ENCODE peak calls at places on chromosomes 12 and 14, in ten cellular contexts. K is hepatocyte, R is neural progenitor cell, U is GM23338, G is fibroblast of lung, S is PC-9, Q is GM23248, P is PC-3, H is HepG2, V is endothelial cell of umbilical vein. M is an unnamed sample.

GRCh38 chr12:21837847-21838246 is 63.3 kb upstream of the KCNJ8 start:
- DNase-seq in K (no peak), R (no peak), U (no peak), G (no peak), S (no peak), Q (no peak), P (no peak), H (no peak), V (no peak), M (no peak)

GRCh38 chr12:24244231-24244630 is 294.8 kb upstream of the SOX5 start:
- DNase-seq in K (no peak), R (no peak), U (no peak), G (no peak), S (no peak), Q (no peak), P (no peak), H (no peak), V (no peak), M (no peak)

GRCh38 chr12:107845226-107845979 is 70.9 kb downstream of the ASCL4 start:
- DNase-seq in K (no peak), R (peak), U (peak), G (no peak), S (no peak), Q (no peak), P (no peak), H (no peak), V (no peak), M (no peak)

GRCh38 chr12:27645671-27646070 is 50.6 kb upstream of the REP15 start:
- DNase-seq in K (no peak), R (no peak), U (no peak), G (no peak), S (no peak), Q (no peak), P (no peak), H (no peak), V (peak), M (no peak)

GRCh38 chr12:2101359-2101758 is 48.6 kb downstream of the CACNA1C start:
- DNase-seq in K (no peak), R (no peak), U (no peak), G (no peak), S (no peak), Q (no peak), P (no peak), H (no peak), V (no peak), M (no peak)

GRCh38 chr12:27534060-27534764 is 10.2 kb downstream of the PPFIBP1 start:
- DNase-seq in K (no peak), R (no peak), U (no peak), G (no peak), S (no peak), Q (no peak), P (no peak), H (no peak), V (no peak), M (peak)

GRCh38 chr12:122062832-122063690 is 15.5 kb upstream of the MLXIP start:
- DNase-seq in K (peak), R (no peak), U (no peak), G (peak), S (peak), Q (peak), P (peak), H (peak), V (peak), M (no peak)

GRCh38 chr12:117333331-117334000 is 28.0 kb downstream of the NOS1 start:
- DNase-seq in K (no peak), R (no peak), U (no peak), G (no peak), S (no peak), Q (no peak), P (no peak), H (no peak), V (no peak), M (no peak)

GRCh38 chr12:69368171-69368570 is 8.6 kb downstream of the YEATS4 start:
- DNase-seq in K (no peak), R (no peak), U (no peak), G (no peak), S (no peak), Q (no peak), P (no peak), H (no peak), V (no peak), M (no peak)

GRCh38 chr12:130438243-130438620 is 100.5 kb downstream of the PIWIL1 start:
- DNase-seq in K (no peak), R (no peak), U (no peak), G (no peak), S (no peak), Q (no peak), P (no peak), H (no peak), V (no peak), M (no peak)

GRCh38 chr14:52878469-52878868 is 72.4 kb downstream of the FERMT2 start:
- DNase-seq in K (no peak), R (no peak), U (no peak), G (peak), S (no peak), Q (peak), P (no peak), H (no peak), V (no peak), M (no peak)

GRCh38 chr12:124551268-124552144 is 15.9 kb downstream of the NCOR2 start:
- DNase-seq in K (peak), R (peak), U (peak), G (peak), S (peak), Q (no peak), P (peak), H (no peak), V (no peak), M (no peak)

GRCh38 chr12:15164997-15165659 is 56.1 kb downstream of the RERG start:
- DNase-seq in K (no peak), R (no peak), U (peak), G (peak), S (no peak), Q (no peak), P (no peak), H (no peak), V (no peak), M (no peak)

GRCh38 chr14:97113339-97113738 is 316.2 kb downstream of the VRK1 start:
- DNase-seq in K (no peak), R (no peak), U (no peak), G (no peak), S (no peak), Q (no peak), P (peak), H (no peak), V (no peak), M (no peak)

GRCh38 chr12:20089077-20089476 is 279.3 kb upstream of the PDE3A start:
- DNase-seq in K (no peak), R (no peak), U (no peak), G (no peak), S (no peak), Q (no peak), P (no peak), H (no peak), V (no peak), M (no peak)

GRCh38 chr14:51576112-51576420 is 75.6 kb upstream of the FRMD6 start:
- DNase-seq in K (no peak), R (no peak), U (peak), G (no peak), S (no peak), Q (peak), P (no peak), H (peak), V (no peak), M (no peak)

GRCh38 chr12:110351119-110351518 is 52.4 kb downstream of the ANAPC7 start:
- DNase-seq in K (no peak), R (no peak), U (no peak), G (no peak), S (no peak), Q (no peak), P (no peak), H (no peak), V (no peak), M (no peak)

GRCh38 chr14:20327005-20327869 is 5.8 kb downstream of the CCNB1IP1 start:
- DNase-seq in K (peak), R (peak), U (peak), G (peak), S (no peak), Q (peak), P (peak), H (peak), V (peak), M (peak)

GRCh38 chr12:94379479-94380113 is 80.1 kb downstream of the CEP83 start:
- DNase-seq in K (no peak), R (no peak), U (no peak), G (no peak), S (no peak), Q (peak), P (no peak), H (peak), V (no peak), M (no peak)

GRCh38 chr14:99670361-99671229 is 13.5 kb upstream of the CYP46A1 start:
- DNase-seq in K (no peak), R (no peak), U (no peak), G (no peak), S (no peak), Q (peak), P (no peak), H (no peak), V (no peak), M (no peak)

GRCh38 chr14:80787876-80788275 is 153.7 kb downstream of the CEP128 start:
- DNase-seq in K (no peak), R (no peak), U (no peak), G (no peak), S (no peak), Q (peak), P (peak), H (no peak), V (no peak), M (no peak)

GRCh38 chr14:42192659-42193425 is 586.2 kb downstream of the LRFN5 start:
- DNase-seq in K (peak), R (no peak), U (no peak), G (peak), S (peak), Q (peak), P (peak), H (no peak), V (peak), M (no peak)

GRCh38 chr14:61551419-61551818 is 143.9 kb upstream of the HIF1A start:
- DNase-seq in K (no peak), R (no peak), U (no peak), G (no peak), S (no peak), Q (no peak), P (no peak), H (no peak), V (no peak), M (no peak)

GRCh38 chr12:54258286-54258685 is 21.6 kb downstream of the CBX5 start:
- DNase-seq in K (no peak), R (peak), U (peak), G (no peak), S (no peak), Q (peak), P (no peak), H (no peak), V (no peak), M (no peak)

GRCh38 chr12:12973019-12973418 is 21.0 kb upstream of the GPRC5D start:
- DNase-seq in K (no peak), R (no peak), U (no peak), G (no peak), S (no peak), Q (no peak), P (no peak), H (no peak), V (no peak), M (no peak)

GRCh38 chr12:87413784-87414183 is 615.4 kb downstream of the C12orf50 start:
- DNase-seq in K (peak), R (no peak), U (no peak), G (peak), S (no peak), Q (peak), P (no peak), H (no peak), V (peak), M (no peak)

GRCh38 chr12:89648211-89648930 is 60.3 kb downstream of the ATP2B1 start:
- DNase-seq in K (peak), R (peak), U (peak), G (peak), S (no peak), Q (no peak), P (no peak), H (peak), V (no peak), M (no peak)

GRCh38 chr12:113299619-113300237 is 35.2 kb downstream of the SLC8B1 start:
- DNase-seq in K (peak), R (peak), U (peak), G (peak), S (peak), Q (peak), P (peak), H (peak), V (peak), M (no peak)

GRCh38 chr14:103576371-103577024 is 13.7 kb downstream of the COA8 start:
- DNase-seq in K (peak), R (peak), U (peak), G (peak), S (peak), Q (peak), P (peak), H (no peak), V (peak), M (no peak)

GRCh38 chr12:53123578-53124351 is 20.5 kb downstream of the SOAT2 start:
- DNase-seq in K (no peak), R (no peak), U (no peak), G (no peak), S (no peak), Q (peak), P (peak), H (no peak), V (no peak), M (no peak)

GRCh38 chr12:51082561-51083139 is 746 bp downstream of the CSRNP2 start:
- DNase-seq in K (no peak), R (no peak), U (peak), G (peak), S (peak), Q (peak), P (peak), H (peak), V (peak), M (peak)

GRCh38 chr12:78037707-78038106 is 207.0 kb downstream of the NAV3 start:
- DNase-seq in K (no peak), R (no peak), U (peak), G (no peak), S (no peak), Q (no peak), P (no peak), H (no peak), V (no peak), M (no peak)

GRCh38 chr12:125262866-125263265 is 197.6 kb downstream of the AACS start:
- DNase-seq in K (no peak), R (peak), U (no peak), G (no peak), S (no peak), Q (no peak), P (no peak), H (no peak), V (no peak), M (no peak)

GRCh38 chr12:46177020-46177419 is 91.8 kb downstream of the SLC38A1 start:
- DNase-seq in K (no peak), R (no peak), U (no peak), G (no peak), S (no peak), Q (no peak), P (no peak), H (no peak), V (no peak), M (no peak)

GRCh38 chr12:32110942-32111341 is 4.3 kb downstream of the BICD1 start:
- DNase-seq in K (no peak), R (no peak), U (no peak), G (no peak), S (no peak), Q (no peak), P (no peak), H (no peak), V (no peak), M (no peak)

DNA sequence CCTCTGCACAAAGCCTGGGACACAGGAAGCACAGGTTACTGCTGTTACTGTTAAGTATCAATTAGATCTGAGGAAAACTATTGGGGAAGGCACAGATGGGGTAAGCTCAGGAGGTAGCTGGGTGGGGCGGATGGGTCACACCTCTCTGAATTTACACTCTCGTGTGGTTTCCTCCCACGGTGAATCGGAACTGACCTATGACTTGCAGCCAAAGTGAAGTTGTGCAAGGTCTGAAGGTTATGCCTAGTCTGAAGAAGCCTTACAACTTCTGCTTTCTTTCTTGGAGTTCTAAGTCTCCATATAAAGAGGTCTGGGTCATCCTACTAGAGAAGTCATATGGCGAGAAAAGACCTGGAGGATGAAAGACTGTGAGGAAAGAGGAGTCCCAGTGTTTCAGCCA is 25.7 kb upstream of the GPATCH2L start:
- DNase-seq in K (no peak), R (no peak), U (no peak), G (no peak), S (no peak), Q (no peak), P (no peak), H (no peak), V (no peak), M (no peak)
- TF ChIP-seq EZH2 in K (no peak), R (no peak), U (no peak), G (no peak), S (no peak), Q (no peak), P (no peak), H (no peak), V (no peak), M (no peak)

DNA sequence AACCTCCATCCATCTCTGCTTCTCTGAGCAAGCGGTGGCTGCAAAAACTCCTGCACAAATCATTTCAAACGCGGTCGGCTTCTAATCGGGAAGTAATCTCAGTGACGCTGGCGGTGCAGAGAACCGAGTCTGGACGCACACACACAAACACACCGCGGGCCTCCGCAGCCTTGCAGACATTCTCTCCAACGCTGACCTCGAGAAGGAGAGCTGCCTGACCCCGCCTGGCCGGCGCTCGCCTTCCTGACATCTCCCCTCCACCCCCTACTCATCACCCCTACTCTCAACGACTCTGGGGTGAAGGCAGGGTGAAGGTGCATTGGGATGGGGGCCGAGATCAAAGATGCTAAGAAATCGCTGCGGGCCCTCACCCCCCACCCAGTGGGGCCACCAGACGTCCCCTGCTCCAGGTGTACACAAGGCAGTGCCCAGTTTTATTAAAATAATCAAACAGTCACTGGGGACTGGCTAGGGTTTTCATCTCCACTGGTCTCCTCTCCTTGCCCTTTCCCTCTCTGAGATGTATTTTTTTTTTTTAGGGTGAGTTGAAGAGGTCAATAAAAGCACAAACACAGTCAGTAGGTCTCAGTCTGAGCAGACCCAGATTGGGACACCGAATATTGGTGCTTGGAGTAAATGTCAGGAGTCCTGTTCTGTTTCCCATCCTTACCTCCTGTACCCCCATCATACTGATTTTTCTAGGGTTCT is 536 bp upstream of the TBX5 start:
- DNase-seq in K (no peak), R (peak), U (peak), G (no peak), S (no peak), Q (peak), P (no peak), H (no peak), V (no peak), M (no peak)
- H3K4me3 ChIP-seq in K (peak), R (no peak), U (peak), G (peak), S (no peak), Q (peak), P (no peak), H (no peak), V (no peak), M (no peak)

GRCh38 chr12:114405449-114406271 is at the start of gene TBX5:
- DNase-seq in K (peak), R (peak), U (peak), G (peak), S (no peak), Q (peak), P (no peak), H (no peak), V (no peak), M (no peak)
- TF ChIP-seq EZH2 in K (peak), R (peak), U (peak), G (no peak), S (no peak), Q (no peak), P (peak), H (peak), V (peak), M (no peak)

GRCh38 chr14:94936411-94936892 is 166.5 kb upstream of the GSC start:
- DNase-seq in K (peak), R (peak), U (peak), G (peak), S (no peak), Q (peak), P (no peak), H (no peak), V (no peak), M (no peak)

GRCh38 chr14:94935901-94936300 is 166.0 kb upstream of the GSC start:
- DNase-seq in K (no peak), R (no peak), U (no peak), G (no peak), S (no peak), Q (no peak), P (no peak), H (no peak), V (no peak), M (no peak)

GRCh38 chr14:94938016-94938415 is 168.1 kb upstream of the GSC start:
- DNase-seq in K (no peak), R (no peak), U (no peak), G (no peak), S (no peak), Q (no peak), P (no peak), H (no peak), V (no peak), M (no peak)

GRCh38 chr14:94933411-94933964 is 163.6 kb upstream of the GSC start:
- DNase-seq in K (no peak), R (no peak), U (no peak), G (no peak), S (no peak), Q (peak), P (no peak), H (no peak), V (no peak), M (no peak)

GRCh38 chr14:94936901-94937321 is 167.0 kb upstream of the GSC start:
- DNase-seq in K (peak), R (no peak), U (no peak), G (no peak), S (no peak), Q (no peak), P (no peak), H (no peak), V (no peak), M (no peak)
- H3K4me3 ChIP-seq in K (no peak), R (no peak), U (no peak), G (no peak), S (no peak), Q (peak), P (no peak), H (no peak), V (no peak), M (no peak)

GRCh38 chr12:64828713-64829112 is 4.3 kb downstream of the TBC1D30 start:
- DNase-seq in K (no peak), R (no peak), U (no peak), G (no peak), S (no peak), Q (no peak), P (no peak), H (no peak), V (no peak), M (no peak)

GRCh38 chr12:64824500-64825142 is at the start of gene TBC1D30:
- DNase-seq in K (peak), R (peak), U (peak), G (no peak), S (peak), Q (peak), P (peak), H (no peak), V (peak), M (no peak)

GRCh38 chr12:64826234-64826633 is 1.8 kb downstream of the TBC1D30 start:
- DNase-seq in K (peak), R (peak), U (peak), G (peak), S (no peak), Q (peak), P (no peak), H (no peak), V (peak), M (no peak)

GRCh38 chr12:64824130-64824499 is 332 bp upstream of the TBC1D30 start:
- DNase-seq in K (no peak), R (no peak), U (peak), G (no peak), S (no peak), Q (no peak), P (no peak), H (no peak), V (peak), M (no peak)

GRCh38 chr12:64825143-64826011 is 930 bp downstream of the TBC1D30 start:
- DNase-seq in K (no peak), R (peak), U (peak), G (no peak), S (no peak), Q (no peak), P (no peak), H (no peak), V (no peak), M (no peak)
- TF ChIP-seq EZH2 in K (peak), R (peak), U (peak), G (peak), S (no peak), Q (no peak), P (no peak), H (no peak), V (peak), M (no peak)

M was measured in DND-41.